ENCODE peak calls at places on chromosomes 7 and 10, in ten cellular contexts. K, P, X, T, S, L, F, G, W and N are unnamed samples.

GRCh38 chr7:133564484-133564883 is 311.6 kb downstream of the EXOC4 start:
- DNase-seq in G (no peak), P (no peak), L (no peak), K (no peak), X (no peak), T (no peak), S (no peak), F (no peak), W (no peak), N (no peak)

GRCh38 chr10:126127630-126128029 is 231.3 kb downstream of the FANK1 start:
- DNase-seq in P (no peak), L (no peak), K (no peak), W (no peak), X (no peak), F (no peak), G (no peak), S (no peak), T (no peak), N (no peak)

GRCh38 chr7:70571986-70572385 is 560.0 kb upstream of the GALNT17 start:
- DNase-seq in X (no peak), K (peak; percentile 11), F (no peak), T (peak; percentile 48), P (no peak), G (peak; percentile 16), W (no peak), S (no peak), L (no peak), N (no peak)

GRCh38 chr7:122305475-122306319 is 1.1 kb upstream of the FEZF1 start:
- DNase-seq in G (no peak), K (no peak), F (no peak), S (no peak), T (no peak), X (peak; percentile 70), W (peak; percentile 58), P (no peak), L (no peak), N (peak; percentile 43)

GRCh38 chr7:148142660-148143248 is 447.8 kb upstream of the C7orf33 start:
- DNase-seq in T (no peak), X (peak; percentile 64), L (no peak), W (no peak), G (peak; percentile 2), S (peak; percentile 44), P (peak; percentile 24), F (peak; percentile 29), K (peak; percentile 37), N (peak; percentile 67)

GRCh38 chr7:137760111-137760510 is 86.7 kb downstream of the DGKI start:
- DNase-seq in T (no peak), G (peak; percentile 42), L (no peak), K (no peak), S (no peak), X (peak; percentile 38), F (no peak), P (peak; percentile 50), W (no peak), N (no peak)

GRCh38 chr10:64814201-64814600 is 1293.0 kb downstream of the REEP3 start:
- DNase-seq in S (no peak), W (no peak), G (no peak), X (no peak), L (no peak), T (no peak), K (no peak), P (no peak), F (no peak), N (no peak)

GRCh38 chr10:128900456-128900855 is 566.6 kb upstream of the MGMT start:
- DNase-seq in F (no peak), K (no peak), T (no peak), X (no peak), S (no peak), W (no peak), G (no peak), P (no peak), L (no peak), N (no peak)

GRCh38 chr7:6590645-6591110 is 857 bp downstream of the INTS15 start:
- DNase-seq in L (no peak), S (no peak), X (no peak), G (peak; percentile 47), F (no peak), W (no peak), T (no peak), P (no peak), K (peak; percentile 9), N (peak; percentile 63)

GRCh38 chr7:29987821-29988317 is 1.7 kb downstream of the SCRN1 start:
- DNase-seq in K (peak; percentile 89), S (no peak), W (no peak), X (peak; percentile 10), P (peak; percentile 32), T (no peak), L (peak; percentile 78), G (peak; percentile 94), F (no peak), N (peak; percentile 51)

GRCh38 chr10:15863323-15863722 is 3.0 kb upstream of the MINDY3 start:
- DNase-seq in X (no peak), T (no peak), G (no peak), P (no peak), F (no peak), K (no peak), W (no peak), S (no peak), L (no peak), N (no peak)

GRCh38 chr10:112446855-112447691 is at the start of the genes VTI1A and ZDHHC6:
- DNase-seq in G (peak; percentile 82), S (peak; percentile 63), W (peak; percentile 87), T (peak; percentile 89), L (peak; percentile 60), P (peak; percentile 76), F (peak; percentile 87), X (peak; percentile 48), K (peak; percentile 88), N (peak; percentile 91)

GRCh38 chr10:35074266-35074665 is 15.9 kb downstream of the CUL2 start:
- DNase-seq in W (no peak), L (peak; percentile 19), G (peak; percentile 12), T (no peak), S (no peak), P (no peak), F (no peak), K (no peak), X (no peak), N (peak; percentile 36)

GRCh38 chr10:112343056-112343806 is 30.7 kb upstream of the ACSL5 start:
- DNase-seq in P (no peak), G (no peak), F (no peak), S (no peak), W (no peak), X (no peak), T (no peak), K (no peak), L (no peak), N (no peak)

GRCh38 chr7:123770378-123770777 is 21.6 kb upstream of the WASL start:
- DNase-seq in X (no peak), W (no peak), F (no peak), P (no peak), T (no peak), K (peak; percentile 34), G (peak; percentile 92), L (peak; percentile 57), S (no peak), N (peak; percentile 81)

GRCh38 chr10:72292223-72292691 is 18.5 kb downstream of the DDIT4 start:
- DNase-seq in X (no peak), W (no peak), S (no peak), P (no peak), T (no peak), L (no peak), G (peak; percentile 69), F (peak; percentile 29), K (no peak), N (no peak)

GRCh38 chr10:114821915-114822770 is 563 bp downstream of the FHIP2A start:
- DNase-seq in G (peak; percentile 50), W (peak; percentile 56), F (peak; percentile 32), T (peak; percentile 57), P (peak; percentile 48), X (peak; percentile 37), S (no peak), L (no peak), K (peak; percentile 37), N (peak; percentile 38)

GRCh38 chr10:49608925-49609282 is 1.2 kb upstream of the SLC18A3 start:
- DNase-seq in X (no peak), T (no peak), S (no peak), L (no peak), W (peak; percentile 63), P (no peak), K (no peak), G (no peak), F (no peak), N (no peak)